ENCODE peak calls at places on chromosomes 2 and 18, in seven cellular contexts. H, V, Z, S, A, W and F are unnamed samples.

GRCh38 chr2:74481961-74482800 is 617 bp downstream of the CCDC142 start:
- DNase-seq in H (peak), V (no peak), Z (no peak), S (peak), A (no peak), W (peak), F (no peak)

GRCh38 chr2:241107384-241107783 is 5.3 kb upstream of the MTERF4 start:
- DNase-seq in H (no peak), V (no peak), Z (no peak), S (no peak), A (no peak), W (no peak), F (no peak)

GRCh38 chr2:109171444-109172334 is 42.7 kb downstream of the SH3RF3 start:
- DNase-seq in H (no peak), V (no peak), Z (peak), S (no peak), A (no peak), W (no peak), F (peak)

GRCh38 chr18:35619468-35619867 is 37.9 kb downstream of the GALNT1 start:
- DNase-seq in H (no peak), V (no peak), Z (no peak), S (no peak), A (no peak), W (no peak), F (no peak)

GRCh38 chr2:242085941-242086621 is 216.6 kb downstream of the RTP5 start:
- DNase-seq in H (no peak), V (no peak), Z (no peak), S (no peak), A (no peak), W (peak), F (no peak)

GRCh38 chr18:13494879-13495465 is 231.4 kb downstream of the FAM210A start:
- DNase-seq in H (no peak), V (no peak), Z (no peak), S (no peak), A (no peak), W (no peak), F (no peak)

GRCh38 chr2:208240641-208241209 is 14.1 kb downstream of the IDH1 start:
- DNase-seq in H (no peak), V (no peak), Z (no peak), S (no peak), A (no peak), W (no peak), F (no peak)

GRCh38 chr2:42567389-42567788 is 1.0 kb upstream of the MTA3 start:
- DNase-seq in H (no peak), V (no peak), Z (no peak), S (no peak), A (no peak), W (no peak), F (no peak)

GRCh38 chr2:19900536-19901200 is 1.1 kb downstream of the TTC32 start:
- DNase-seq in H (peak), V (no peak), Z (no peak), S (no peak), A (no peak), W (peak), F (no peak)

GRCh38 chr2:172200495-172201085 is 97.9 kb upstream of the DLX2 start:
- DNase-seq in H (no peak), V (peak), Z (no peak), S (peak), A (no peak), W (no peak), F (no peak)

GRCh38 chr2:168541887-168542286 is 85.8 kb downstream of the CERS6 start:
- DNase-seq in H (no peak), V (no peak), Z (no peak), S (no peak), A (no peak), W (no peak), F (no peak)

GRCh38 chr18:31511098-31511497 is 13.1 kb downstream of the DSG2 start:
- DNase-seq in H (no peak), V (no peak), Z (no peak), S (no peak), A (no peak), W (no peak), F (no peak)

GRCh38 chr2:136031716-136032115 is 46.3 kb upstream of the DARS1 start:
- DNase-seq in H (no peak), V (no peak), Z (no peak), S (no peak), A (no peak), W (no peak), F (no peak)

GRCh38 chr2:56288863-56289580 is 105.2 kb downstream of the CCDC85A start:
- DNase-seq in H (no peak), V (no peak), Z (no peak), S (no peak), A (no peak), W (no peak), F (no peak)

GRCh38 chr2:231132126-231132525 is 7.3 kb upstream of the HTR2B start:
- DNase-seq in H (no peak), V (no peak), Z (no peak), S (no peak), A (no peak), W (no peak), F (peak)

GRCh38 chr2:56132138-56132537 is 51.7 kb upstream of the CCDC85A start:
- DNase-seq in H (peak), V (peak), Z (no peak), S (no peak), A (no peak), W (peak), F (peak)

GRCh38 chr18:61612517-61612916 is 279.3 kb downstream of the CDH20 start:
- DNase-seq in H (no peak), V (no peak), Z (no peak), S (no peak), A (no peak), W (no peak), F (no peak)

GRCh38 chr2:136125226-136125625 is 7.3 kb upstream of the CXCR4 start:
- DNase-seq in H (no peak), V (no peak), Z (no peak), S (no peak), A (no peak), W (no peak), F (no peak)

GRCh38 chr2:105403241-105403784 is 4.5 kb upstream of the FHL2 start:
- DNase-seq in H (no peak), V (no peak), Z (no peak), S (no peak), A (no peak), W (no peak), F (no peak)

GRCh38 chr2:181312515-181312927 is 144.7 kb upstream of the ITGA4 start:
- DNase-seq in H (no peak), V (no peak), Z (no peak), S (no peak), A (no peak), W (peak), F (no peak)

GRCh38 chr2:31931916-31932315 is 78.9 kb downstream of the MEMO1 start:
- DNase-seq in H (no peak), V (no peak), Z (no peak), S (no peak), A (no peak), W (no peak), F (no peak)

GRCh38 chr2:103153580-103153979 is 391.7 kb downstream of the TMEM182 start:
- DNase-seq in H (no peak), V (no peak), Z (no peak), S (no peak), A (no peak), W (no peak), F (no peak)

GRCh38 chr2:32824415-32824814 is 122.3 kb upstream of the LTBP1 start:
- DNase-seq in H (no peak), V (no peak), Z (no peak), S (no peak), A (no peak), W (no peak), F (no peak)

GRCh38 chr2:200869014-200869413 is 4.6 kb upstream of the CLK1 start:
- DNase-seq in H (no peak), V (no peak), Z (no peak), S (no peak), A (no peak), W (no peak), F (no peak)

GRCh38 chr2:222309766-222310165 is 11.0 kb upstream of the PAX3 start:
- DNase-seq in H (no peak), V (no peak), Z (no peak), S (no peak), A (no peak), W (no peak), F (no peak)

GRCh38 chr2:133633851-133634250 is 65.6 kb upstream of the NCKAP5 start:
- DNase-seq in H (no peak), V (no peak), Z (no peak), S (no peak), A (no peak), W (no peak), F (no peak)

GRCh38 chr18:6929370-6930102 is 188.1 kb downstream of the LAMA1 start:
- DNase-seq in H (no peak), V (no peak), Z (no peak), S (no peak), A (peak), W (no peak), F (no peak)

GRCh38 chr18:26458526-26459232 is 89.7 kb downstream of the KCTD1 start:
- DNase-seq in H (no peak), V (no peak), Z (no peak), S (no peak), A (no peak), W (no peak), F (no peak)

GRCh38 chr2:128028668-128029054 is 802 bp upstream of the SAP130 start:
- DNase-seq in H (no peak), V (no peak), Z (no peak), S (no peak), A (no peak), W (no peak), F (no peak)

GRCh38 chr2:211879323-211879722 is 659.3 kb downstream of the ERBB4 start:
- DNase-seq in H (no peak), V (peak), Z (no peak), S (no peak), A (no peak), W (peak), F (no peak)

GRCh38 chr2:30404354-30405265 is 42.4 kb upstream of the LCLAT1 start:
- DNase-seq in H (no peak), V (no peak), Z (peak), S (no peak), A (no peak), W (no peak), F (no peak)

GRCh38 chr2:143949121-143949848 is 570.6 kb downstream of the ZEB2 start:
- DNase-seq in H (no peak), V (no peak), Z (no peak), S (no peak), A (no peak), W (no peak), F (no peak)

GRCh38 chr18:74282359-74283254 is 9.2 kb downstream of the CYB5A start:
- DNase-seq in H (peak), V (no peak), Z (no peak), S (no peak), A (no peak), W (no peak), F (no peak)

GRCh38 chr2:27016801-27017325 is 15.9 kb upstream of the TMEM214 start:
- DNase-seq in H (peak), V (peak), Z (peak), S (peak), A (no peak), W (peak), F (no peak)

GRCh38 chr18:46253498-46253897 is 149.3 kb downstream of the HAUS1 start:
- DNase-seq in H (peak), V (no peak), Z (no peak), S (no peak), A (no peak), W (no peak), F (no peak)

GRCh38 chr2:23563673-23564617 is 179.0 kb downstream of the KLHL29 start:
- DNase-seq in H (no peak), V (no peak), Z (peak), S (no peak), A (no peak), W (no peak), F (peak)

GRCh38 chr18:72820571-72820970 is 47.2 kb downstream of the NETO1 start:
- DNase-seq in H (no peak), V (no peak), Z (no peak), S (no peak), A (no peak), W (no peak), F (no peak)

GRCh38 chr18:23422751-23423418 is 30.2 kb upstream of the RIOK3 start:
- DNase-seq in H (peak), V (peak), Z (no peak), S (no peak), A (peak), W (no peak), F (peak)
- TF ChIP-seq CTCF in H (no peak), V (no peak), Z (no peak), S (no peak), A (no peak), W (no peak), F (no peak)

GRCh38 chr2:237408280-237408679 is 5.7 kb downstream of the COL6A3 start:
- DNase-seq in H (no peak), V (no peak), Z (no peak), S (no peak), A (no peak), W (no peak), F (no peak)
- H3K4me3 ChIP-seq in H (no peak), V (no peak), Z (peak), S (no peak), A (no peak), W (no peak), F (peak)

DNA sequence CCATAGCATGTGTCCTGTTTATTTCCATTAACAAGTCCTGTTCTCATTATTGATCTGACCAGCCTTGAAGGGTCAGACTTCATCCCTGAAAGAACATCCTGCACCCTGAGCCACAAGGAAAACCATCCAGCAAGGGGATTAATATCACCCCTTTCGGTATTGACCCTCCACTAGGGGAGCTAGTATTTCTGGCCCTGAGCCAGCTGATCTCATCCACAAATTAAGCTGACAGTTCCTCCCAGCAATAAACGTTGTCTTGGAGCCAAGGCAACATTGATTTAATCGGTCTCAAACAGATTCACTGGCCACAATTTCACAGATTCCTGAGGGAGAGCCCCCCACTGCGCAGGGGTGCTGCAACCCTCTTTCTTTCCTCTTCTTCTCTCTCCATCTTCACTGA is 353.1 kb upstream of the FANCL start:
- DNase-seq in H (no peak), V (peak), Z (no peak), S (peak), A (no peak), W (no peak), F (peak)
- TF ChIP-seq CTCF in H (no peak), V (peak), Z (no peak), S (peak), A (no peak), W (peak), F (peak)

GRCh38 chr2:37344453-37345361 is at the start of gene QPCT:
- DNase-seq in H (no peak), V (no peak), Z (peak), S (no peak), A (peak), W (peak), F (no peak)
- H3K4me3 ChIP-seq in H (peak), V (no peak), Z (peak), S (no peak), A (peak), W (peak), F (peak)

GRCh38 chr18:36830141-36830495 is 1.2 kb downstream of the KIAA1328 start:
- DNase-seq in H (no peak), V (no peak), Z (no peak), S (no peak), A (no peak), W (no peak), F (no peak)

GRCh38 chr18:36829362-36830140 is 624 bp downstream of the KIAA1328 start:
- DNase-seq in H (no peak), V (no peak), Z (no peak), S (no peak), A (no peak), W (no peak), F (no peak)

GRCh38 chr18:36831139-36831538 is 2.2 kb downstream of the KIAA1328 start:
- DNase-seq in H (no peak), V (no peak), Z (no peak), S (no peak), A (no peak), W (no peak), F (no peak)

GRCh38 chr18:36828157-36828629 is 609 bp downstream of the TPGS2 start:
- DNase-seq in H (peak), V (peak), Z (no peak), S (no peak), A (no peak), W (peak), F (no peak)

DNA sequence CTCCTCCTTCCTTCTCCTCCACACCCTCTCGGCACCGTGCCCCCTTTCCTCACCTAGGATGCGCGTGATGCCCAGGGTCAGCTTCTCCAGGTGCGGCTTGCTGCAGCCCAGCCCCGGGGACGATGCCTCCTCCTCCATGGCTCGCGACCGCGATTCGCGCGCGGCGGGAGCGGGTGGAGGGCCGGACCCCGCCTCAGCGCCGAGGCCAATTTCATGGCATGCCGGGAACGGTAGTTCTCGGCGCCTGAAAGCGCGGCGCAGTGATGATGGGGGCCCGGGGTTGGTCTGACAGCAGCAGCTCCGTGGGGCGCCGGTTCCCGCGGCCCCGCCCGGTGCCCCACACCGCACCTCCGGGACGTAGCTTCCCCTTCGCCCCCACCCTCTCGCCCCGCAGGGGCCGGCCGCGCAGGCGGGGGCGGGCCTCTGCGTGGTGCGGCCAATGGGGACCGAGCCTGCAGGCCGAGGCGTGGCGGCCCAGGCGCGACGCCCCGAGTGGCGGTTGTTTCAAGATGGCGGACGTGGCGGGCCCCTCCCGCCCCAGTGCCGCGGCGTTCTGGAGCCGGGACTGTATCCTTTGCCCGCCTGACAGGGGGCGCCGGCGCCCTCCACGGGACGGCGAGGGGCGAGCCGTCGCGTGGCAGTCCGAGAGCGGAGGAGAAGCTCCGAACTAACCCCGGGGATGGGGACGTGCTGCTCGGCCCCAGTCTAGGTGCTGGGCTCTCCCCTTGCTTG is at the start of the genes KIAA1328 and TPGS2:
- DNase-seq in H (peak), V (peak), Z (peak), S (peak), A (peak), W (peak), F (no peak)
- TF ChIP-seq CTCF in H (peak), V (peak), Z (no peak), S (peak), A (peak), W (peak), F (peak)

DNA sequence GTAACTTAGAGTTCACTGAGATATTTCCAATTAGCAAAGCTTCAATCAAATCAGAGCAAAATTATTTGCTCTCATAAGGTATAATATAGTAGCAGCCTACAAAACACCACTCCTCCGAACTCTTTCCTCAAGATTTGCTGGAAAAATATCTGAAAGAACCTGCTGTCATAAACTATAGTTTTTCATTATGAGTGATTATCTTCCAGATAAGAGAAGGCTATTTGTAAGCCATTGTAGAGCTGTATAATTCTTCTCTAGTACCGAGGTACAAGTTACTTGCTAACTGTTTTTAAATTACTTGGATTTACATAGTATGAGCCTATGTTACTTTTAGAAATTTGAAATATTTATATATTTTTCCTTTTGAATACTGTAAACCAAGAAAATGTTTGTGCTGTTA is 2.1 kb downstream of the NDC80 start:
- DNase-seq in H (no peak), V (no peak), Z (no peak), S (no peak), A (no peak), W (no peak), F (no peak)
- H3K4me3 ChIP-seq in H (peak), V (no peak), Z (no peak), S (peak), A (no peak), W (peak), F (peak)

DNA sequence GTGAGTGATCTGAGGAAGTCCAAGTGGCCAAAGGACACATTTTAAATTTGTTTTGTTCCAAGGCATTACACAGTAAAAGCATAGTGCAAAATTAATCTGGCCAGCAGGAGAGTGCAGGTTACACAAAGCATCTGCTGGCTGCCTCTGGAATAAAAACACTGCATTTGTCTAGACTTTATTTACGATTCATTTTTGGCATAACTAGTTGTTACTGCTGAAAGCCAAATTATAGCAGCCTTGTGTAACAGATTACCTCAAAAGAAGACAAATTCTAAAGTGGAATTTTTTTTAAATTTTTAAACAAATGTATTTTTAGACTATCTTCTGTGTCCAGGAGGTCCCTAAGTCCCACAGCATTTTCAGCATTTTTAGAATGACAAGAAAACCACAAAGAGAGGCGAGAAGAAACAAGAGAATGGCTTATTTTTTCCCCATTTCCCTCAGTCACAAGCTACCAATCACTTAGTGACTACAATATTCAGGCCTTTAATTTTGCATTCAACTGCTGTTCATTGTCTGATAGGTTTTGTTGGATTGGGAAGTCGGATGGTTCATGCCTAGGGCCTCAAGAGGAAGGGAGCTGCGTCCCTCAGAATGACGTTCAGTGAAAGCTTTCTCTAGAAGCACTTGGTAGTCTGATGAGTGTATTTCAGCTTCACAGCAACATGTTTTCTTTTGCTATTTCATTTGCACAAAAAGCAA is 46.0 kb downstream of the TMEFF2 start:
- DNase-seq in H (no peak), V (no peak), Z (no peak), S (no peak), A (no peak), W (no peak), F (no peak)
- TF ChIP-seq CTCF in H (no peak), V (no peak), Z (no peak), S (no peak), A (no peak), W (no peak), F (no peak)